ENCODE peak calls at places on chromosomes 4 and X, in eight cellular contexts. T is tibial artery; K is right cardiac atrium; N is ovary; Q is fibroblast of lung; Z is naive thymus-derived CD4-positive, alpha-beta T cell; A is psoas muscle; S is right lobe of liver. E is an unnamed sample.

GRCh38 chr4:168325591-168325990 is 7.0 kb upstream of the DDX60 start:
- DNase-seq in T (no peak), Q (no peak), N (no peak), S (no peak), A (no peak), Z (no peak), K (no peak), E (no peak)

GRCh38 chrX:12372111-12372510 is 233.8 kb downstream of the FRMPD4 start:
- DNase-seq in K (no peak), T (no peak), Q (no peak), Z (no peak), A (no peak), N (no peak), S (no peak), E (no peak)

GRCh38 chrX:136189222-136189621 is 41.9 kb downstream of the FHL1 start:
- DNase-seq in T (no peak), Z (no peak), K (peak; percentile 75), S (peak; percentile 60), N (no peak), A (no peak), Q (no peak), E (no peak)

GRCh38 chrX:42269186-42269585 is 345.8 kb upstream of the CASK start:
- DNase-seq in N (no peak), T (no peak), K (no peak), Q (no peak), S (no peak), Z (no peak), A (no peak), E (no peak)

GRCh38 chrX:153764786-153765137 is 713 bp downstream of the PLXNB3 start:
- DNase-seq in N (peak; percentile 18), A (no peak), Z (no peak), S (peak; percentile 11), Q (no peak), T (no peak), K (peak; percentile 65), E (peak; percentile 73)

GRCh38 chr4:184399505-184399893 is 74.9 kb downstream of the IRF2 start:
- DNase-seq in Z (no peak), S (no peak), K (no peak), N (peak; percentile 62), A (no peak), T (no peak), Q (no peak), E (no peak)

GRCh38 chrX:103248553-103248952 is 6.4 kb downstream of the TCEAL8 start:
- DNase-seq in N (no peak), K (no peak), T (no peak), A (no peak), S (no peak), Q (peak; percentile 42), Z (peak; percentile 18), E (no peak)

GRCh38 chrX:4830880-4831557 is 1117.6 kb upstream of the PRKX start:
- DNase-seq in A (no peak), N (no peak), S (no peak), Z (no peak), Q (no peak), T (no peak), K (no peak), E (no peak)

GRCh38 chrX:154365997-154366665 is 8.3 kb downstream of the FLNA start:
- DNase-seq in Z (no peak), N (no peak), Q (no peak), T (no peak), A (no peak), S (no peak), K (no peak), E (no peak)

GRCh38 chrX:20143539-20143938 is 1.9 kb upstream of the EIF1AX start:
- DNase-seq in Z (no peak), T (no peak), K (no peak), S (no peak), A (no peak), N (no peak), Q (no peak), E (no peak)

GRCh38 chr4:8324640-8325239 is 55.2 kb downstream of the HTRA3 start:
- DNase-seq in S (no peak), T (no peak), N (peak; percentile 4), A (no peak), Z (no peak), Q (no peak), K (no peak), E (peak; percentile 14)

GRCh38 chr4:124206779-124207605 is 505.5 kb downstream of the ANKRD50 start:
- DNase-seq in K (no peak), A (no peak), S (no peak), N (no peak), Z (no peak), T (no peak), Q (peak; percentile 62), E (no peak)

DNA sequence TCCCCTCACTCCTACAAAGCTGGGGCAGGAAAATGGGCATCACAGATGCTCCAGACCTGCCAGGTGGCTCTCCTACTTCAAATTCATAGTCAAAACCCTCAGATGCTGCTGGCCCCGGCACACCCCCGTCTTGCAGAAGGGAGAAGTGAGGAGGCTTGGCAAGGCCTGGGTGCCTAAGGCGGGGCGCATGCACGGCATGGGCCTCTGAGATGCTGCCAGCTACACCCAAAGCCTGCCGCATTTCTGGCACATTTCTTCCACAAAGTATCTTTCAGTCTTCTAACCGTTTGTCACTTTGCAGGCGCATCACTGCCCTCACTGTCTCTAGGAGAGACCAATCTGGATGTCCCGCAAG is 19.6 kb downstream of the WDR1 start:
- DNase-seq in Q (no peak), K (peak; percentile 48), S (no peak), T (no peak), A (no peak), N (no peak), Z (no peak), E (no peak)
- H3K4me1 ChIP-seq in Q (peaks cover 57% of the 10 kb centered on the region), K (peaks cover 56% of the 10 kb centered on the region), S (no peaks in the 10 kb centered on the region), T (peaks cover 100% of the 10 kb centered on the region), A (peaks cover 97% of the 10 kb centered on the region), N (peaks cover 28% of the 10 kb centered on the region), Z (peaks cover 80% of the 10 kb centered on the region), E (no peaks in the 10 kb centered on the region)

GRCh38 chr4:1416051-1416947 is 10.1 kb upstream of the NKX1-1 start:
- DNase-seq in A (no peak), T (no peak), S (no peak), K (peak; percentile 43), Z (no peak), N (no peak), Q (no peak), E (no peak)

GRCh38 chr4:1413687-1414479 is 7.6 kb upstream of the NKX1-1 start:
- DNase-seq in K (peak; percentile 10), Q (no peak), Z (no peak), T (peak; percentile 51), S (no peak), N (no peak), A (no peak), E (peak; percentile 62)

GRCh38 chr4:1416948-1417260 is 10.7 kb upstream of the NKX1-1 start:
- DNase-seq in A (no peak), T (peak; percentile 46), S (no peak), Z (no peak), K (no peak), N (no peak), Q (no peak), E (peak; percentile 51)

GRCh38 chr4:1414831-1415680 is 8.8 kb upstream of the NKX1-1 start:
- DNase-seq in S (no peak), A (no peak), Q (no peak), Z (no peak), N (no peak), T (no peak), K (peak; percentile 26), E (peak; percentile 72)

DNA sequence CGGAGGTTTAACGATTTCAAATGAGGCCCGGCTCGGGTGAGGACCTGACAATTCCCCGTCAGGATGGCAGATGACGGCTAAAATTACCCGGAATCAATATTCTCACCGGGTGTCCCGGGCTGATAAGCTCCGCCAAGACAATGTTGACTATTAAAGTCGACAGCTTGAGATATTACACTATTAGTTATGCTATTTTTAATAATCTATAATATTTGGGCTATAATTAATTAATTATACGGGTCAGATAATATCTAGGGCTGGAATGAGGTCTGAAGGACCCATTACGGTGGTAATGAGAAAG is 9.4 kb upstream of the NKX1-1 start:
- DNase-seq in A (no peak), T (no peak), Q (no peak), S (no peak), Z (no peak), K (peak; percentile 1), N (no peak), E (no peak)
- H3K27me3 ChIP-seq in A (peaks cover 25% of the 10 kb centered on the region), T (no peaks in the 10 kb centered on the region), Q (peaks cover 6% of the 10 kb centered on the region), S (peaks cover 5% of the 10 kb centered on the region), Z (no peaks in the 10 kb centered on the region), K (no peaks in the 10 kb centered on the region), N (no peaks in the 10 kb centered on the region), E (no peaks in the 10 kb centered on the region)

GRCh38 chr4:16598241-16599224 is 299.9 kb downstream of the LDB2 start:
- DNase-seq in Z (no peak), T (no peak), Q (peak; percentile 28), A (no peak), S (no peak), N (no peak), K (no peak), E (no peak)
- H3K27ac ChIP-seq in Z (no peak overlapping the region), T (no peak overlapping the region), Q (peak overlapping the region; percentile 10), A (no peak overlapping the region), S (no peak overlapping the region), N (no peak overlapping the region), K (peak overlapping the region; percentile 34), E (no peak overlapping the region)

DNA sequence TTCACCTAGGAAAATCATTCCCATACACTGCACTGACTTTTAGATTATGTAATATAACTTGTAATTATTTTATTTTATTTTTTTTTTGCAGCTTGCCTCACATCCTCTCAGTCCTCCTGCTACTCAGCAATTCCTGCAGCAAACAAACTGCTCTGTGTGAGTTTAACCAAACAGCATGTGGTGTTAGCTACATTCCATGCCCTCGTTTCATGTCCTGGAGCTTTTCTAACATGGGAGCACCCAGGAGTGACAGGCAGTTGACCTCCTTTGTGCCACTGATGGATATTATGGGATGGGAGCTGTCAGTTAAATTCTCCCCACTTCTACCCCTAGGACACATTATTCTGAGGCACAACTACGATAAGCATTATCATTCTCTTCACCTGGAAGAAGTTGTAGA is 24.8 kb downstream of the CXCL1 start:
- DNase-seq in Z (no peak), N (no peak), T (no peak), K (no peak), Q (no peak), S (no peak), A (no peak), E (no peak)
- H3K4me1 ChIP-seq in Z (no peaks in the 10 kb centered on the region), N (no peaks in the 10 kb centered on the region), T (no peaks in the 10 kb centered on the region), K (no peaks in the 10 kb centered on the region), Q (peaks cover 2% of the 10 kb centered on the region), S (no peaks in the 10 kb centered on the region), A (no peaks in the 10 kb centered on the region), E (no peaks in the 10 kb centered on the region)

GRCh38 chrX:129531132-129531531 is 7.8 kb upstream of the SMARCA1 start:
- DNase-seq in T (no peak), Z (no peak), K (no peak), N (no peak), A (no peak), S (no peak), Q (no peak), E (no peak)
- H3K27me3 ChIP-seq in T (no peaks in the 10 kb centered on the region), Z (no peaks in the 10 kb centered on the region), K (no peaks in the 10 kb centered on the region), N (no peaks in the 10 kb centered on the region), A (no peaks in the 10 kb centered on the region), S (no peaks in the 10 kb centered on the region), Q (no peaks in the 10 kb centered on the region), E (no peaks in the 10 kb centered on the region)

E was measured in aorta.